ENCODE peak calls at places on chromosomes 11 and 22, in five cellular contexts. K is heart left ventricle, L is iPS DF 6.9, G is HCT116, W is IMR-90. C is an unnamed sample. For H3K27me3, the result is how much of the 10 kb centered on the place peaks cover.

GRCh38 chr11:10604340-10604748 is 35.9 kb upstream of the LYVE1 start:
- DNase-seq in K (peak), L (no peak), G (no peak), W (peak), C (no peak)

GRCh38 chr11:114309517-114309916 is 13.3 kb downstream of the NNMT start:
- DNase-seq in W (no peak), L (no peak), K (no peak), G (no peak), C (no peak)

GRCh38 chr11:360326-361280 is 8.7 kb upstream of the B4GALNT4 start:
- DNase-seq in G (no peak), W (no peak), L (no peak), K (no peak), C (no peak)

GRCh38 chr11:45021692-45022130 is 71.0 kb upstream of the TP53I11 start:
- DNase-seq in W (peak), K (peak), L (no peak), G (no peak), C (no peak)

GRCh38 chr11:82174610-82175009 is 559.1 kb downstream of the FAM181B start:
- DNase-seq in K (no peak), G (no peak), W (no peak), L (peak), C (no peak)

GRCh38 chr22:48553694-48554308 is 1273.9 kb downstream of the BRD1 start:
- DNase-seq in L (no peak), K (no peak), G (no peak), W (no peak), C (no peak)

GRCh38 chr11:107040447-107041444 is 22.5 kb upstream of the GUCY1A2 start:
- DNase-seq in L (no peak), G (no peak), K (no peak), W (peak), C (no peak)

GRCh38 chr11:134535029-134536025 is 123.3 kb upstream of the B3GAT1 start:
- DNase-seq in G (no peak), W (no peak), K (no peak), L (no peak), C (peak)

GRCh38 chr22:48740086-48740730 is 1087.5 kb downstream of the BRD1 start:
- DNase-seq in K (no peak), L (no peak), G (no peak), W (no peak), C (peak)

GRCh38 chr11:58788355-58789023 is 56.0 kb downstream of the GLYATL2 start:
- DNase-seq in K (no peak), G (peak), L (peak), W (peak), C (peak)

GRCh38 chr11:128424271-128424709 is 163.1 kb downstream of the ETS1 start:
- DNase-seq in L (no peak), K (peak), G (no peak), W (no peak), C (no peak)

GRCh38 chr11:107587306-107587979 is 3.5 kb upstream of the ELMOD1 start:
- DNase-seq in L (no peak), G (no peak), K (no peak), W (peak), C (no peak)

GRCh38 chr11:27158763-27159679 is 118.4 kb downstream of the BBOX1 start:
- DNase-seq in G (peak), W (peak), K (peak), L (peak), C (peak)

GRCh38 chr11:57094206-57094940 is 87.4 kb upstream of the LRRC55 start:
- DNase-seq in G (no peak), K (no peak), L (no peak), W (peak), C (no peak)

GRCh38 chr11:8694137-8694536 is 11.5 kb downstream of the RPL27A start:
- DNase-seq in W (no peak), K (no peak), G (no peak), L (no peak), C (no peak)

GRCh38 chr11:10108901-10109665 is 184.9 kb downstream of the SBF2 start:
- DNase-seq in G (no peak), L (no peak), K (peak), W (peak), C (no peak)

GRCh38 chr11:46421257-46421880 is 29.8 kb upstream of the CHRM4 start:
- DNase-seq in K (no peak), L (no peak), G (no peak), W (no peak), C (no peak)

GRCh38 chr11:71488086-71488967 is 35.3 kb downstream of the NADSYN1 start:
- DNase-seq in K (no peak), G (no peak), W (peak), L (no peak), C (no peak)

GRCh38 chr11:120057595-120058581 is 80.0 kb downstream of the TRIM29 start:
- DNase-seq in W (no peak), L (peak), G (peak), K (no peak), C (no peak)

GRCh38 chr11:31442086-31442485 is 67.3 kb downstream of the IMMP1L start:
- DNase-seq in K (no peak), G (no peak), L (no peak), W (no peak), C (no peak)

GRCh38 chr22:36577019-36577418 is 48.1 kb upstream of the EIF3D start:
- DNase-seq in G (peak), L (no peak), W (peak), K (no peak), C (no peak)

GRCh38 chr11:86949995-86950993 is 4.9 kb downstream of the FZD4 start:
- DNase-seq in G (no peak), K (no peak), W (peak), L (no peak), C (no peak)

GRCh38 chr22:44125421-44125820 is 55.3 kb upstream of the PARVG start:
- DNase-seq in K (peak), W (no peak), L (no peak), G (no peak), C (no peak)

GRCh38 chr22:35489225-35489624 is 51.4 kb upstream of the RASD2 start:
- DNase-seq in G (no peak), W (no peak), K (no peak), L (no peak), C (no peak)
- H3K27me3 ChIP-seq in G (under half), W (under half), K (under half), L (under half), C (under half)

GRCh38 chr11:94737171-94737611 is 31.0 kb upstream of the AMOTL1 start:
- DNase-seq in K (no peak), L (no peak), G (no peak), W (peak), C (no peak)

GRCh38 chr11:94732617-94733292 is 35.4 kb upstream of the AMOTL1 start:
- DNase-seq in G (no peak), W (peak), L (no peak), K (peak), C (no peak)

GRCh38 chr11:94734563-94735275 is 33.4 kb upstream of the AMOTL1 start:
- DNase-seq in K (no peak), L (peak), G (peak), W (no peak), C (no peak)

GRCh38 chr11:94738746-94739145 is 29.4 kb upstream of the AMOTL1 start:
- DNase-seq in K (no peak), G (no peak), L (no peak), W (no peak), C (no peak)

DNA sequence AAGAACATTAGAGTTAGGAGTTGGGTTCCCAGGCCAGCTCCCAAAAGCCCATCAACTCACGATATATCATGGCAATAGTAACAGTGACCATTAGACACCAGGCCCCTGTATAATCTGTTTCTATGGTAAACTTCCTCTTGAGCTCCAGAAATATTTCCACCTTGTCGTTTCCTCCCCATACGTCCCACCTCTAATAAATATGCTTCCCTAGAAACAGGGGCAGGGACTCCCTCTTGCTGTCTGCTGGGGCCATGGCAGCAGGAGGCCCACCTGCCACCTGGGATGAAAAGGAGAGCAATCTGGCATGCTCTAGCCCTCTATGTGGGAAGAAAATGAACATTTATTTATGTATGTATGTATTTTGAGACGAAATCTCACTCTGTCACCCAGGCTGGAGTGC is 32.2 kb upstream of the AMOTL1 start:
- DNase-seq in W (no peak), L (no peak), G (no peak), K (no peak), C (no peak)
- H3K27me3 ChIP-seq in W (under half), L (under half), G (under half), K (under half), C (under half)

GRCh38 chr11:118170892-118171273 is 5.6 kb downstream of the SCN2B start:
- DNase-seq in G (no peak), L (no peak), K (no peak), W (no peak), C (peak)
- H3K27me3 ChIP-seq in G (under half), L (under half), K (under half), W (under half), C (under half)

GRCh38 chr22:45864959-45865496 is 111.9 kb downstream of the WNT7B start:
- DNase-seq in G (no peak), W (no peak), K (no peak), L (no peak), C (peak)

GRCh38 chr22:45867906-45868555 is 108.9 kb downstream of the WNT7B start:
- DNase-seq in K (no peak), W (no peak), G (no peak), L (no peak), C (no peak)

GRCh38 chr22:45865561-45866397 is 111.2 kb downstream of the WNT7B start:
- DNase-seq in L (no peak), W (no peak), K (no peak), G (no peak), C (peak)

GRCh38 chr22:45867118-45867905 is 109.7 kb downstream of the WNT7B start:
- DNase-seq in K (no peak), W (no peak), G (no peak), L (no peak), C (peak)

DNA sequence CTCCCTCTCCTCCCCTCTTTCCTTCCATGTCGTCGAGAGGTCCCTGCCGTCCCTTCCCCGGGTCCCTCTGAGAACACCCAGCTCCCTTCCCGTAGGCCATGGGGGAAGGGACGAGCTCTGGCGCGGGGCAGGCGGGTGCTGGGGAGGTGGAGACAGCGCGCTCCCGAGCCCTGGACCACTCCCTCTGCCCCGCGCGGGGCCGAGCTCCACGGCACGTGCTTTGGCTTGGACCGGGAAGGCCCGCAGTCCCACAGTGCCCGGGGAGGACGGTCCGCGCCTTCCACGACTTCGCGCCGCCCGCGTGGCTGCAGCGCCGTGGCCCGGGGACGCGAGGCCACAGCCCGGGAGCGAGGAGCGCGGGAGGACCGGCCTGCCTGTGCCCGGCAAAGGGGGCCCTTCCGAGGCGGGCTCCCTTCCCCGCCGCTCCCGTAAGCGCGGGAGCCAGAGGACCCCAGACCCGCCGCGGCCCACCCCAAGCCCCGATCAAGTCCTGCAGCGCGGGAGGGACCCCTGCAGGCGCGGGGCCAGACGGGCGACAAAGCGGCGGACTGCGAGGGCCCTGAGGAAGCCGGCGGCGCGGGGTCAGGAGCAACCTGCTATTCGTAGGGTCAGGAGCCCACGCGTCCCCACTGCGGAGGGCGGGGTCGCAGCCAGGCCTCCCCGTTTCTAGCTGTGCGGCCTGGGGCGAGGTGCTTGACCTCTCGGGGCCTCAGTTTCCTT is 110.4 kb downstream of the WNT7B start:
- DNase-seq in W (no peak), G (no peak), K (no peak), L (no peak), C (peak)
- H3K27me3 ChIP-seq in W (under half), G (under half), K (under half), L (under half), C (half or more)

DNA sequence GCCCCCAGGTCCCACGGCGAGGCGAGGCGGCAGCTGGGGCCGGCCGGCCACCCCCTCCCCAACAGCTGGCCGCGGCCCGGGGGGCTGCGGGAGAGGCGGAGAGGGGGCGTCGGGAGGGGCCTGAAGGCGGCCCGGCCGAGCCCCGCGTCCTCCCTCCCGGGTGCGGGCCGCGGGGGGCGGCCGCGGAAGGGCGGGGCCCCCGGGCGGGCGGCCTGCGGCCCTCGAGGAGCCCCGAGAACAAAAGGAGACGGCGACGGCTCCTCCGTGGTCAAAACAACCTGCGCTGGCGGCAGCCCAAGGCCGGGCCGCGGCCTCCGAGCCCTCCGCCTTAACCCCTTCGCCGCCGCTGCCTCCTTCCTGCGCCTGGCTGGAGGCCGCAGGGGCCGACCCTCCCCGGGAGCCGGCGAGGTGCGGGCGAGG is 2.4 kb downstream of the PDGFB start:
- DNase-seq in G (no peak), L (no peak), K (peak), W (no peak), C (no peak)
- H3K27me3 ChIP-seq in G (under half), L (under half), K (under half), W (half or more), C (under half)

GRCh38 chr11:69372589-69373250 is 78.8 kb downstream of the MYEOV start:
- DNase-seq in G (no peak), L (no peak), W (no peak), K (no peak), C (peak)

GRCh38 chr11:69375316-69376154 is 81.6 kb downstream of the MYEOV start:
- DNase-seq in L (no peak), K (no peak), G (no peak), W (no peak), C (peak)

GRCh38 chr11:69376155-69377028 is 82.4 kb downstream of the MYEOV start:
- DNase-seq in G (no peak), W (no peak), L (no peak), K (no peak), C (no peak)

GRCh38 chr11:69373251-69373635 is 79.3 kb downstream of the MYEOV start:
- DNase-seq in L (no peak), W (no peak), G (no peak), K (no peak), C (no peak)

DNA sequence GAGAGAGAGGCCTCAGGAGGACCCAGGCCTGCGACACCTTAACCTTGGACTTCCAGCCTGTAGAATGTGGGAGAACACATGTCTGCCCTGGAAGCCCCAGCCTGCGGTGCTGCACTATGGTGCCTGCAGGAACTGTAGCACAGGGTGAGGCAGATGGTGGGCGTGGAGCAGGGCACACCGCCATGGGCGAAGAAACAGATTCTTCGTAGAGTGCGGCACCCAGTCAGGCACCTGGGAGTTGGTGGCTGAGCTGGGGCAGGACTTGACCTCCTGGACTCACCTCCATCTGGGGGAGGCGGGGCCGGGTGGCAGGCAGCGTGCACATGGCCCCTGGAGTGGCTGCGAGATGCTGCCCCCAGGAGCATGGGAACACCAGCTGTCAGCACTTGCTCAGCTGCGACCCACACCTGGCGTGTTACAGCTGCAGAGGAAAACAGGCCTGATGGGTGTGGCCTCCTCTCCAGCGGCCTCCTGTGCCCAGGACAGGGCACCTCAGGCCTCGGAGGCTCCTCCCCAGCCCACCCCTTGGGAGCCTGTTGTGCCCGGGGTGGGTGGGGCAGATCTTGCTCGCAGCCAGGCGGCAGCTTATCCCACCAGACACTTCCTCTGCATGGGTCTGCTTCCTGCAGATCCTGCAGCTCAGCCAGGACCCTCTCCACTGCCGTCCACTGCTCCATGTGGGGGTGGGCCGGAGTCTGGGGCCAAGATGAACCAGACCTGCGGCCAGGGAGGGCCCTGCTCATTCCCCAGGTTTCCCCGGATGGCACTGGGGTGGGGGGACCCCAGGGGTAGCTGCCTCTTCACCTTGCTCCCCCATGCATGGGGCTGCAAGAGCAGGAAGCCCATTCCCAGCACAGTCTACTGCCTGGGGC is 80.4 kb downstream of the MYEOV start:
- DNase-seq in G (no peak), L (no peak), K (no peak), W (no peak), C (peak)
- H3K27me3 ChIP-seq in G (under half), L (under half), K (under half), W (under half), C (under half)

DNA sequence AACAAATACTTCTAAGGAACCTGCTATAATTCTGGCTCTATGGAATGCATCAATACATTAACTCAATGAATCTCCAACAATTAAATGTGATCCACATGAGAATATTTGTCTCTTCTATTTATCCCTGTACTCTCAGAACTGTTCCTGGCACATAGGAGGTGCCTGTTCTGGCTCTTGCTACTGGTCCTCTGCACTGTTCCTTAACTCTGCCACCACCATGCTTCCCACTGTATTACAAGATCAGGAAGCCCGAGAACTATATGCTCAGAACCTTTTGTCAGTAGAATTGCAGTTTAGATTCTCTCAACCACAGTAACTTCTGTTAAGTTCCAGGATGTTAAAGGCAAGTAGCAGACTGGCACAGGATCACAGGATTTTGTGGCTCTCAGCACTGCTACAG is 376.3 kb upstream of the CCDC90B start:
- DNase-seq in L (no peak), G (no peak), W (no peak), K (no peak), C (no peak)
- H3K27me3 ChIP-seq in L (under half), G (under half), W (under half), K (under half), C (under half)

GRCh38 chr11:24619900-24620299 is 123.0 kb downstream of the LUZP2 start:
- DNase-seq in G (no peak), L (no peak), W (no peak), K (no peak), C (no peak)

GRCh38 chr11:24622262-24622661 is 125.4 kb downstream of the LUZP2 start:
- DNase-seq in G (no peak), K (no peak), L (no peak), W (no peak), C (no peak)

GRCh38 chr11:24623121-24623520 is 126.3 kb downstream of the LUZP2 start:
- DNase-seq in G (no peak), K (no peak), L (no peak), W (peak), C (no peak)

GRCh38 chr11:24617856-24618255 is 121.0 kb downstream of the LUZP2 start:
- DNase-seq in K (no peak), W (no peak), G (no peak), L (no peak), C (no peak)
- H3K27me3 ChIP-seq in K (under half), W (under half), G (under half), L (under half), C (under half)

DNA sequence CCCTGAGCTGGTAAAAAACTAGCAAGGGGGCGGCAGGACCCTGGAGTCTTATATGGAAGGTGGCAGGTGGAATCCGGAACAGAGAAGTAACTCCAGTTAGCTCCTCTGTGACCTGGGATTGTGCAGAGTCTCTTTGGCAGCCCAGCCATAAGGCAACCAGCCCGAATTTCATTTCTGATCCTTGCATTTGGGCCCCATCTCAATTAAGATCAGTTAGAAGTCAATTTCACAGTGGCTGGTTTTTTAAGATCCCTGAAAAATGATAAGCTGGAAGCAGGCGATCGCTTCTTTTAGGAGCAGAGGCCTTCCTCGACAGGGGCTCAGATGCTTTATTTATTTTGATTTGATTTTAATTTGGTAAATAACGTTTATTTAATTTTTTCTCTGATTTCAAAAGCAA is 199.0 kb downstream of the TENM4 start:
- DNase-seq in L (no peak), W (no peak), G (no peak), K (no peak), C (no peak)
- H3K27me3 ChIP-seq in L (under half), W (under half), G (under half), K (under half), C (under half)